ENCODE peak calls at places on chromosomes 2 and 18, in seven cellular contexts. One of them, this sample, is unnamed.

GRCh38 chr2:136358576-136358975 is 240.6 kb upstream of the CXCR4 start:
- DNase-seq in NCI-H226: no peak
- DNase-seq in GM20000: no peak
- DNase-seq in amygdala: no peak
- DNase-seq in SW 1271: no peak
- DNase-seq in tibial nerve: no peak
- DNase-seq in foreskin fibroblast: no peak
- DNase-seq in this sample: no peak

GRCh38 chr2:99079226-99079625 is 62.3 kb upstream of the C2orf15 start:
- DNase-seq in NCI-H226: peak
- DNase-seq in GM20000: no peak
- DNase-seq in amygdala: no peak
- DNase-seq in SW 1271: no peak
- DNase-seq in tibial nerve: no peak
- DNase-seq in foreskin fibroblast: no peak
- DNase-seq in this sample: peak

GRCh38 chr2:152573168-152573567 is 144.1 kb downstream of the PRPF40A start:
- DNase-seq in NCI-H226: peak
- DNase-seq in GM20000: peak
- DNase-seq in amygdala: no peak
- DNase-seq in SW 1271: peak
- DNase-seq in tibial nerve: peak
- DNase-seq in foreskin fibroblast: peak
- DNase-seq in this sample: peak

GRCh38 chr2:128310094-128310716 is 8.5 kb downstream of the HS6ST1 start:
- DNase-seq in NCI-H226: no peak
- DNase-seq in GM20000: no peak
- DNase-seq in amygdala: no peak
- DNase-seq in SW 1271: no peak
- DNase-seq in tibial nerve: no peak
- DNase-seq in foreskin fibroblast: no peak
- DNase-seq in this sample: no peak

GRCh38 chr2:9984861-9985480 is 33.5 kb downstream of the GRHL1 start:
- DNase-seq in NCI-H226: no peak
- DNase-seq in GM20000: no peak
- DNase-seq in amygdala: no peak
- DNase-seq in SW 1271: no peak
- DNase-seq in tibial nerve: no peak
- DNase-seq in foreskin fibroblast: peak
- DNase-seq in this sample: no peak

GRCh38 chr2:182240862-182241371 is 185.9 kb downstream of the PDE1A start:
- DNase-seq in NCI-H226: no peak
- DNase-seq in GM20000: peak
- DNase-seq in amygdala: no peak
- DNase-seq in SW 1271: peak
- DNase-seq in tibial nerve: no peak
- DNase-seq in foreskin fibroblast: no peak
- DNase-seq in this sample: no peak

GRCh38 chr18:8006979-8007378 is 439.9 kb downstream of the PTPRM start:
- DNase-seq in NCI-H226: no peak
- DNase-seq in GM20000: no peak
- DNase-seq in amygdala: no peak
- DNase-seq in SW 1271: no peak
- DNase-seq in tibial nerve: no peak
- DNase-seq in foreskin fibroblast: no peak
- DNase-seq in this sample: no peak

GRCh38 chr2:241035818-241036396 is 37.5 kb downstream of the SNED1 start:
- DNase-seq in NCI-H226: no peak
- DNase-seq in GM20000: peak
- DNase-seq in amygdala: no peak
- DNase-seq in SW 1271: no peak
- DNase-seq in tibial nerve: no peak
- DNase-seq in foreskin fibroblast: no peak
- DNase-seq in this sample: no peak

GRCh38 chr2:220147590-220147989 is 520.2 kb downstream of the SLC4A3 start:
- DNase-seq in NCI-H226: peak
- DNase-seq in GM20000: no peak
- DNase-seq in amygdala: no peak
- DNase-seq in SW 1271: no peak
- DNase-seq in tibial nerve: no peak
- DNase-seq in foreskin fibroblast: no peak
- DNase-seq in this sample: no peak

GRCh38 chr2:27844821-27845255 is 45.3 kb downstream of the RBKS start:
- DNase-seq in NCI-H226: no peak
- DNase-seq in GM20000: no peak
- DNase-seq in amygdala: no peak
- DNase-seq in SW 1271: no peak
- DNase-seq in tibial nerve: no peak
- DNase-seq in foreskin fibroblast: no peak
- DNase-seq in this sample: peak

GRCh38 chr18:22277758-22278157 is 108.4 kb downstream of the GATA6 start:
- DNase-seq in NCI-H226: no peak
- DNase-seq in GM20000: no peak
- DNase-seq in amygdala: no peak
- DNase-seq in SW 1271: no peak
- DNase-seq in tibial nerve: no peak
- DNase-seq in foreskin fibroblast: no peak
- DNase-seq in this sample: no peak

GRCh38 chr2:170715062-170715931 is at the start of gene SP5:
- DNase-seq in NCI-H226: peak
- DNase-seq in GM20000: peak
- DNase-seq in amygdala: no peak
- DNase-seq in SW 1271: peak
- DNase-seq in tibial nerve: peak
- DNase-seq in foreskin fibroblast: no peak
- DNase-seq in this sample: peak

GRCh38 chr2:95277246-95277906 is 3.1 kb downstream of the PROM2 start:
- DNase-seq in NCI-H226: peak
- DNase-seq in GM20000: no peak
- DNase-seq in amygdala: no peak
- DNase-seq in SW 1271: peak
- DNase-seq in tibial nerve: no peak
- DNase-seq in foreskin fibroblast: no peak
- DNase-seq in this sample: peak

GRCh38 chr2:144015036-144015435 is 504.9 kb downstream of the ZEB2 start:
- DNase-seq in NCI-H226: no peak
- DNase-seq in GM20000: no peak
- DNase-seq in amygdala: no peak
- DNase-seq in SW 1271: no peak
- DNase-seq in tibial nerve: no peak
- DNase-seq in foreskin fibroblast: no peak
- DNase-seq in this sample: no peak

GRCh38 chr2:149183187-149183586 is 144.7 kb downstream of the LYPD6B start:
- DNase-seq in NCI-H226: no peak
- DNase-seq in GM20000: no peak
- DNase-seq in amygdala: no peak
- DNase-seq in SW 1271: no peak
- DNase-seq in tibial nerve: no peak
- DNase-seq in foreskin fibroblast: no peak
- DNase-seq in this sample: no peak

GRCh38 chr2:234955971-234956509 is 4.2 kb downstream of the SH3BP4 start:
- DNase-seq in NCI-H226: no peak
- DNase-seq in GM20000: no peak
- DNase-seq in amygdala: no peak
- DNase-seq in SW 1271: no peak
- DNase-seq in tibial nerve: no peak
- DNase-seq in foreskin fibroblast: no peak
- DNase-seq in this sample: no peak

GRCh38 chr2:48320747-48321146 is 209.2 kb upstream of the STON1 start:
- DNase-seq in NCI-H226: no peak
- DNase-seq in GM20000: no peak
- DNase-seq in amygdala: no peak
- DNase-seq in SW 1271: no peak
- DNase-seq in tibial nerve: no peak
- DNase-seq in foreskin fibroblast: no peak
- DNase-seq in this sample: no peak